ENCODE peak calls at places on chromosomes 12 and 14, in five cellular contexts. One of them, this sample, is unnamed.
A peak's percentile ranks its signal among the peaks of the same experiment; 100 is the strongest.

GRCh38 chr14:22646570-22647254 is 2.6 kb upstream of the OR6J1 start:
- DNase-seq in kidney glomerular epithelial cell: no peak
- DNase-seq in left colon: no peak
- DNase-seq in fibroblast of pulmonary artery: peak; percentile 78
- DNase-seq in ovary: no peak
- DNase-seq in this sample: no peak

GRCh38 chr12:87305481-87305880 is 723.7 kb downstream of the C12orf50 start:
- DNase-seq in left colon: no peak
- DNase-seq in ovary: no peak
- DNase-seq in fibroblast of pulmonary artery: no peak
- DNase-seq in kidney glomerular epithelial cell: no peak
- DNase-seq in this sample: no peak

GRCh38 chr12:30829876-30830275 is 75.1 kb upstream of the CAPRIN2 start:
- DNase-seq in left colon: no peak
- DNase-seq in ovary: no peak
- DNase-seq in fibroblast of pulmonary artery: no peak
- DNase-seq in kidney glomerular epithelial cell: no peak
- DNase-seq in this sample: no peak

GRCh38 chr12:203462-204260 is 10.3 kb downstream of the SLC6A12 start:
- DNase-seq in fibroblast of pulmonary artery: no peak
- DNase-seq in left colon: no peak
- DNase-seq in kidney glomerular epithelial cell: no peak
- DNase-seq in ovary: no peak
- DNase-seq in this sample: peak; percentile 68

GRCh38 chr14:95431199-95432145 is 85.0 kb downstream of the SYNE3 start:
- DNase-seq in left colon: no peak
- DNase-seq in fibroblast of pulmonary artery: peak; percentile 62
- DNase-seq in ovary: no peak
- DNase-seq in kidney glomerular epithelial cell: no peak
- DNase-seq in this sample: no peak

GRCh38 chr12:78636253-78636855 is 228.2 kb upstream of the SYT1 start:
- DNase-seq in kidney glomerular epithelial cell: no peak
- DNase-seq in left colon: no peak
- DNase-seq in fibroblast of pulmonary artery: peak; percentile 58
- DNase-seq in ovary: no peak
- DNase-seq in this sample: no peak

GRCh38 chr12:2813573-2814185 is 1.2 kb downstream of the ITFG2 start:
- DNase-seq in kidney glomerular epithelial cell: peak; percentile 76
- DNase-seq in ovary: no peak
- DNase-seq in left colon: peak; percentile 60
- DNase-seq in fibroblast of pulmonary artery: peak; percentile 75
- DNase-seq in this sample: no peak

GRCh38 chr12:122064034-122064777 is 14.3 kb upstream of the MLXIP start:
- DNase-seq in ovary: peak; percentile 95
- DNase-seq in kidney glomerular epithelial cell: peak; percentile 96
- DNase-seq in fibroblast of pulmonary artery: peak; percentile 98
- DNase-seq in left colon: peak; percentile 84
- DNase-seq in this sample: peak; percentile 92

GRCh38 chr12:47079894-47080724 is at the start of gene AMIGO2:
- DNase-seq in kidney glomerular epithelial cell: peak; percentile 77
- DNase-seq in ovary: peak; percentile 81
- DNase-seq in fibroblast of pulmonary artery: peak; percentile 83
- DNase-seq in left colon: peak; percentile 53
- DNase-seq in this sample: peak; percentile 58